ENCODE peak calls at places on chromosome 5, in six cellular contexts. P, Y, A, K, U and O are unnamed samples.

GRCh38 chr5:16383544-16384057 is 82.0 kb downstream of the ZNF622 start:
- DNase-seq in P (no peak), Y (no peak), A (no peak), K (no peak), U (no peak), O (no peak)

GRCh38 chr5:66565878-66566277 is 30.3 kb upstream of the MAST4 start:
- DNase-seq in P (no peak), Y (no peak), A (no peak), K (no peak), U (no peak), O (peak)

GRCh38 chr5:52709171-52709925 is 78.4 kb upstream of the ITGA1 start:
- DNase-seq in P (no peak), Y (no peak), A (peak), K (no peak), U (peak), O (peak)

GRCh38 chr5:158967566-158967965 is 132.2 kb downstream of the EBF1 start:
- DNase-seq in P (no peak), Y (peak), A (no peak), K (no peak), U (no peak), O (peak)

GRCh38 chr5:61264273-61264661 is 67.8 kb upstream of the ZSWIM6 start:
- DNase-seq in P (no peak), Y (no peak), A (no peak), K (no peak), U (no peak), O (no peak)

GRCh38 chr5:93571111-93571977 is 9.7 kb downstream of the NR2F1-AS1 start:
- DNase-seq in P (no peak), Y (no peak), A (no peak), K (no peak), U (no peak), O (no peak)

GRCh38 chr5:9197881-9198260 is 348.0 kb downstream of the SEMA5A start:
- DNase-seq in P (no peak), Y (no peak), A (no peak), K (peak), U (no peak), O (no peak)

GRCh38 chr5:134440185-134440755 is 28.6 kb upstream of the CDKN2AIPNL start:
- DNase-seq in P (no peak), Y (no peak), A (no peak), K (no peak), U (no peak), O (no peak)

GRCh38 chr5:179438041-179438441 is 92.8 kb upstream of the ADAMTS2 start:
- DNase-seq in P (no peak), Y (no peak), A (no peak), K (no peak), U (no peak), O (no peak)

GRCh38 chr5:132499440-132500243 is 9.1 kb upstream of the IRF1 start:
- DNase-seq in P (no peak), Y (no peak), A (no peak), K (no peak), U (no peak), O (no peak)

GRCh38 chr5:100900796-100901731 is 2.0 kb downstream of the ST8SIA4 start:
- DNase-seq in P (peak), Y (peak), A (peak), K (peak), U (no peak), O (peak)

GRCh38 chr5:1663186-1663585 is 136.5 kb downstream of the MRPL36 start:
- DNase-seq in P (no peak), Y (no peak), A (no peak), K (no peak), U (no peak), O (no peak)

GRCh38 chr5:126074538-126074937 is 348.7 kb upstream of the GRAMD2B start:
- DNase-seq in P (no peak), Y (no peak), A (no peak), K (no peak), U (no peak), O (no peak)

GRCh38 chr5:63408984-63409383 is 553.3 kb downstream of the HTR1A start:
- DNase-seq in P (no peak), Y (no peak), A (no peak), K (no peak), U (no peak), O (no peak)

GRCh38 chr5:101390317-101390908 is 487.3 kb upstream of the ST8SIA4 start:
- DNase-seq in P (peak), Y (peak), A (peak), K (peak), U (peak), O (peak)

GRCh38 chr5:39178171-39178570 is 41.2 kb downstream of the FYB1 start:
- DNase-seq in P (no peak), Y (peak), A (no peak), K (no peak), U (no peak), O (peak)

GRCh38 chr5:66974256-66974655 is 222.3 kb downstream of the CD180 start:
- DNase-seq in P (no peak), Y (no peak), A (no peak), K (no peak), U (no peak), O (no peak)

GRCh38 chr5:91018712-91019371 is 364.3 kb downstream of the ARRDC3 start:
- DNase-seq in P (no peak), Y (no peak), A (no peak), K (no peak), U (no peak), O (no peak)

GRCh38 chr5:14509556-14509955 is 72.0 kb upstream of the OTULINL start:
- DNase-seq in P (no peak), Y (no peak), A (no peak), K (no peak), U (no peak), O (no peak)

GRCh38 chr5:141513627-141514329 is 24.9 kb downstream of the PCDHGC5 start:
- DNase-seq in P (peak), Y (no peak), A (peak), K (peak), U (no peak), O (peak)

GRCh38 chr5:141511771-141512325 is 23.0 kb downstream of the PCDHGC5 start:
- DNase-seq in P (peak), Y (no peak), A (no peak), K (no peak), U (no peak), O (no peak)

GRCh38 chr5:141512390-141513020 is 23.6 kb downstream of the PCDHGC5 start:
- DNase-seq in P (peak), Y (peak), A (peak), K (no peak), U (peak), O (peak)

GRCh38 chr5:141514330-141515111 is 25.6 kb downstream of the PCDHGC5 start:
- DNase-seq in P (no peak), Y (no peak), A (peak), K (no peak), U (no peak), O (no peak)

GRCh38 chr5:141513021-141513626 is 24.2 kb downstream of the PCDHGC5 start:
- DNase-seq in P (no peak), Y (no peak), A (peak), K (no peak), U (no peak), O (peak)
- TF ChIP-seq POLR2A in P (peak), Y (no peak), A (no peak), K (peak), U (no peak), O (no peak)

GRCh38 chr5:78677777-78678668 is 29.5 kb upstream of the LHFPL2 start:
- DNase-seq in P (peak), Y (peak), A (no peak), K (peak), U (no peak), O (peak)
- TF ChIP-seq MYC in P (peak), Y (no peak), A (no peak), K (no peak), U (no peak), O (no peak)

GRCh38 chr5:116084891-116085715 is at the start of gene COMMD10:
- DNase-seq in P (peak), Y (peak), A (peak), K (peak), U (peak), O (peak)
- TF ChIP-seq POLR2A in P (peak), Y (peak), A (peak), K (peak), U (peak), O (peak)

DNA sequence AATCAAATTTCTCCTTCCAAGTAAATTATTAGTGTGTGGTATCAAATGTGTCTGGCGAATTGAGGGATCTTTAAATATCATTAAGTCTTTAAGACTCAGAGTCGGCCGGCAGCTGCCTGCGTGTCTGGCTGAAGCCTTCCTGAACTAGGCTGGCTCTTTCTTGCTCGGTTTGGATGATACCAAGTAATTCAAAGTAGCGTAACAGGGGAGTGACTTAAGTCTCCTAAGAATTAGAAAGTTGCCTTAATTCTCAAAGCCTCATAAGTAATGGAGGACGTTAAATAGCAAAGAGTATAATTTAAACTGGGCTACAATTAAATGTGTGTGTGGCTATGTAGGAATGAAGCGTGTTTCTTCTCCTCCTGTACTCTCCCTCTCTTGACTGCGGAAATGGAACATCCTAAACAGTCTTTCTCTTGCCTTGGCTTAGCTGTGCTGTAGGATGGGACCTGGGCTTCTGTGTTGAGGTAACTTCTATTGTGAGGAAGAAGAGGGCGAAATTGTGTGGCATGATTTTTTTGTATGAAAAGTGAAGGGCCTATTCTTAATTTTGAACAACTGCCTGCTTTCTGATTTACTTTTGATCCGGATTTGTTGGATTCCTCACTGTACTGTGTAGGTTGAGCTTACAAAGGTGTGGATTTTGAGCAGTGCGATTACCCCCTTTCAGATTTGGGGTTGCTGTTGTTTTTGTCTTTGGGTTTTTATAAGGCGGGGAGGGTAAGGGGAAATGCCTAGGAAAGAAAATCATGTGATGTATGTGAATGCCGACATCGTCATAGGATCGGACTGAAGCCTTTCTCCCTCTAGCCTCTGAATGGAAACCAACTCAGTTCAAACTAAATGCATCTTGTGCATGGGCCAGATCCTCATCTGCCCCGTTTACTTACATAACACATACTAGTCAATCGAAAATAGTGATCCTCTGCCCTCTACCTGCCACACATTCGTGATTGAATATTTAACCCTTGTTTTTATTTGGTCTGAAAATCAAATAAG is 29.9 kb downstream of the CPEB4 start:
- DNase-seq in P (peak), Y (peak), A (peak), K (peak), U (peak), O (peak)
- TF ChIP-seq MYC in P (peak), Y (no peak), A (no peak), K (no peak), U (no peak), O (no peak)

GRCh38 chr5:124655943-124656459 is 90.4 kb downstream of the ZNF608 start:
- DNase-seq in P (peak), Y (peak), A (peak), K (no peak), U (peak), O (peak)
- TF ChIP-seq POLR2A in P (peak), Y (no peak), A (peak), K (no peak), U (no peak), O (no peak)

GRCh38 chr5:174401793-174402192 is 322.6 kb upstream of the MSX2 start:
- DNase-seq in P (no peak), Y (no peak), A (no peak), K (no peak), U (no peak), O (no peak)

GRCh38 chr5:174399411-174399810 is 325.0 kb upstream of the MSX2 start:
- DNase-seq in P (no peak), Y (no peak), A (no peak), K (no peak), U (no peak), O (no peak)

GRCh38 chr5:174398171-174398570 is 326.2 kb upstream of the MSX2 start:
- DNase-seq in P (no peak), Y (no peak), A (no peak), K (no peak), U (no peak), O (no peak)

GRCh38 chr5:174404848-174405247 is 319.5 kb upstream of the MSX2 start:
- DNase-seq in P (no peak), Y (no peak), A (no peak), K (no peak), U (no peak), O (no peak)

GRCh38 chr5:174402224-174402812 is 322.1 kb upstream of the MSX2 start:
- DNase-seq in P (no peak), Y (no peak), A (no peak), K (no peak), U (no peak), O (no peak)
- TF ChIP-seq MYC in P (no peak), Y (no peak), A (no peak), K (no peak), U (no peak), O (no peak)